ENCODE peak calls at places on chromosome 1, in nine cellular contexts. G is HCT116, A is upper lobe of left lung, P is HL-60, N is spleen, B is transverse colon, T is vagina, J is H1, I is stomach. S is an unnamed sample.

GRCh38 chr1:44812822-44813543 is 4.7 kb downstream of the BTBD19 start:
- DNase-seq in J (no peak), A (peak; percentile 88), P (no peak), B (peak; percentile 11), T (no peak), G (no peak), I (no peak), N (no peak), S (peak; percentile 80)

GRCh38 chr1:248174521-248174920 is at the start of gene OR2M2:
- DNase-seq in T (no peak), P (no peak), B (no peak), I (no peak), J (no peak), G (no peak), N (no peak), A (no peak), S (no peak)

GRCh38 chr1:233735331-233735730 is 121.4 kb downstream of the KCNK1 start:
- DNase-seq in I (no peak), A (no peak), J (no peak), P (no peak), G (no peak), N (no peak), T (no peak), B (no peak), S (no peak)

GRCh38 chr1:38508272-38508671 is 351.3 kb downstream of the RRAGC start:
- DNase-seq in J (no peak), T (no peak), A (no peak), I (no peak), B (no peak), G (no peak), P (peak; percentile 7), N (no peak), S (no peak)

GRCh38 chr1:201626629-201627275 is 87.8 kb downstream of the NAV1 start:
- DNase-seq in A (no peak), J (no peak), I (no peak), G (no peak), B (no peak), P (no peak), T (no peak), N (no peak), S (no peak)

GRCh38 chr1:216456682-216457081 is 33.4 kb upstream of the USH2A start:
- DNase-seq in A (no peak), B (no peak), N (no peak), I (no peak), J (no peak), P (no peak), T (no peak), G (no peak), S (no peak)

GRCh38 chr1:31361607-31362006 is 11.3 kb downstream of the FABP3 start:
- DNase-seq in N (no peak), G (no peak), A (no peak), P (no peak), B (no peak), J (no peak), I (no peak), T (no peak), S (peak; percentile 31)

GRCh38 chr1:77316006-77316405 is 34.2 kb downstream of the AK5 start:
- DNase-seq in T (no peak), G (no peak), I (no peak), J (no peak), B (no peak), N (no peak), A (no peak), P (no peak), S (no peak)

GRCh38 chr1:46394108-46394871 is at the start of gene FAAH:
- DNase-seq in A (peak; percentile 96), B (peak; percentile 85), I (peak; percentile 80), P (no peak), N (peak; percentile 85), T (no peak), J (no peak), G (peak; percentile 48), S (no peak)

GRCh38 chr1:221335161-221336101 is 406.5 kb downstream of the DUSP10 start:
- DNase-seq in G (no peak), N (no peak), J (no peak), P (no peak), B (peak; percentile 10), T (no peak), A (no peak), I (no peak), S (peak; percentile 66)

GRCh38 chr1:178953034-178953433 is 72.7 kb upstream of the FAM20B start:
- DNase-seq in T (no peak), B (no peak), A (no peak), N (no peak), P (no peak), I (no peak), G (no peak), J (no peak), S (no peak)

GRCh38 chr1:178954937-178955336 is 70.8 kb upstream of the FAM20B start:
- DNase-seq in G (no peak), A (no peak), T (no peak), I (no peak), N (no peak), J (no peak), P (no peak), B (no peak), S (no peak)

GRCh38 chr1:178954291-178954690 is 71.4 kb upstream of the FAM20B start:
- DNase-seq in P (peak; percentile 51), G (no peak), J (no peak), B (no peak), T (no peak), A (peak; percentile 46), I (no peak), N (no peak), S (no peak)

GRCh38 chr1:178953538-178954207 is 72.0 kb upstream of the FAM20B start:
- DNase-seq in I (no peak), N (no peak), J (no peak), T (no peak), A (peak; percentile 46), G (no peak), B (no peak), P (no peak), S (no peak)

GRCh38 chr1:178955391-178955954 is 70.2 kb upstream of the FAM20B start:
- DNase-seq in I (no peak), G (no peak), P (no peak), T (no peak), A (no peak), N (no peak), B (no peak), J (no peak), S (no peak)
- TF ChIP-seq POLR2AphosphoS5 in I (no peak), G (no peak), P (no peak), T (no peak), A (no peak), N (no peak), B (no peak), J (no peak), S (no peak)

DNA sequence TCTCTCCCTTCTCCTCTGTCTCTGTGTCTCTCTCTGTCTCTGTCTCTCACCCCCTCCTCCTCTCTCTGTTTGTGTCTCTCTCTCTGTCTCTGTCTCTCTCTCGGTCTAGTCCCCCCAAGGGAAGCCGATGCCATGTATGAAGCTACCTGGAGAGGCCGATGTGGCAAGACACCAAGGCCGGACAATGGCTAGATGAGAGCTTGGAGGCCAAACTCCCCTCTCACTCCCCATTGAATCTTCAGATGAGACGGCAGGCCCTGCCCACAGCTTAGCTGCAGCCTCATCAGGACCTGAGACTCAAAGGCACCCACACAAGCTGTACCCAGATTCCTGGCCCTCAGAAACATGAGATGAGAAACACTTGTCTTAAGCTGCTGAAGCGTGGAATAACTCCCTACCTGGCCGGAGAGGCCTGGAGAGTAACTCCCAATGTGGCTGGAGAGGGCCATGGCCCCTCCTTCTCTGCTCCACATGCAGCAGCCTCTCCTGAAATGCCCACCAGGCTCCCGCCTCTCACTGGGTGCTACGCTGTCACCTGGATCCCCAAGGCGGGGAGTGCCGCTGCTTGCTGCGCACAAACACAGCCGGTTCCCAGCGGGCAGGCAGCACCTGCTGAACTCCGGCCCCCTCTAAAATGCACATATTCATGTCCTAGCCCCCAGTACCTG is 7.8 kb upstream of the ACTRT2 start:
- DNase-seq in N (peak; percentile 53), B (no peak), I (no peak), J (no peak), T (no peak), G (no peak), P (no peak), A (peak; percentile 59), S (no peak)
- TF ChIP-seq CTCF in N (no peak), B (no peak), I (no peak), J (no peak), T (no peak), G (no peak), P (no peak), A (no peak), S (no peak)

GRCh38 chr1:1080122-1080753 is 6.1 kb upstream of the RNF223 start:
- DNase-seq in G (peak; percentile 42), B (peak; percentile 67), T (no peak), A (peak; percentile 93), J (no peak), P (no peak), I (peak; percentile 52), N (peak; percentile 84), S (no peak)

GRCh38 chr1:1080951-1081310 is 6.8 kb upstream of the RNF223 start:
- DNase-seq in N (no peak), A (peak; percentile 78), G (no peak), B (peak; percentile 10), P (no peak), T (no peak), I (no peak), J (no peak), S (no peak)

GRCh38 chr1:1082239-1083180 is 8.4 kb upstream of the RNF223 start:
- DNase-seq in P (no peak), T (no peak), N (peak; percentile 70), J (no peak), A (peak; percentile 83), G (no peak), I (peak; percentile 24), B (peak; percentile 6), S (peak; percentile 65)

GRCh38 chr1:1081311-1082238 is 7.5 kb upstream of the RNF223 start:
- DNase-seq in J (no peak), T (no peak), B (peak; percentile 6), G (no peak), I (peak; percentile 21), P (no peak), N (peak; percentile 68), A (peak; percentile 82), S (peak; percentile 60)

DNA sequence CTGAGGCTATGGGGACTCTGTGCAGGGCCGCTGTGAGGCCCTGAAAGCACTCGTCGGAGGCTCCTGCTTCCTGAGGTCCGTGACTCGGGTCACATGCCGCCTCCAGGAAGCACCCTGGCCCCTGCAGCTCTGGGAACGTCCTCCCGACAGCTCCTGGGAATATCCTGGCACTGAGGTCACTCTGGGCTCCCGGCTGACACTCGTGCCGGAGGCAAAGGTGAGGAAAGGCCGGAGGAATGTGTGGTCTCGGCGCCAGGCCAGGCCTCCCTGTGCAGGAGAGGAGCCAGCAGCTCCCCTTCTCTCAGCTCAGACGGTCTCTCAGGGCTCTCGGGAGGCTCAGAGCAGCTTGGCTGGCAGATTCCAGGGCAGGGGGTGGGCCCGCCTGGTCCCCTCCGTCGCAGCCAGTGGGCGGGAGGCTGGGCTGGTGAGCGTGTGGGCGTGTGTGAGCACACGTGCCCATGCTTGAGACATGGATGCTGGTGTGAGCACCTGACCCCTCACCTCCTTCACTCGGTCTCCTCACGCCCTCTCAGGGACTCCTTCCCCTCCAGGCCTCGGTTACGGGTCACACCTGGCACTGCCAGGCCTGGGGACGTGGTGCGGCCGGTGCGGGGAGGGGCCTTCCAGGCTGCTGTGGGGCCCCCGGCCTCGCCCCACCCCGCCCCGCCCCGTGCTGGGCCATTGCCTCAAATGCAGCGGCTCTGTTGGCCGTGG is 5.5 kb upstream of the RNF223 start:
- DNase-seq in B (peak; percentile 70), I (peak; percentile 77), P (peak; percentile 27), T (no peak), G (peak; percentile 60), N (peak; percentile 83), A (peak; percentile 90), J (no peak), S (peak; percentile 74)
- TF ChIP-seq POLR2AphosphoS5 in B (peak; percentile 12), I (no peak), P (no peak), T (no peak), G (peak; percentile 59), N (peak; percentile 68), A (peak; percentile 31), J (peak; percentile 30), S (no peak)

GRCh38 chr1:155308493-155309422 is at the start of gene FDPS:
- DNase-seq in P (peak; percentile 100), B (peak; percentile 99), N (peak; percentile 99), T (no peak), J (peak; percentile 97), I (peak; percentile 99), A (peak; percentile 98), G (peak; percentile 96), S (peak; percentile 99)
- TF ChIP-seq CTCF in P (no peak), B (peak; percentile 63), N (no peak), T (no peak), J (no peak), I (no peak), A (peak; percentile 84), G (no peak), S (no peak)

S was measured in suprapubic skin.